ENCODE peak calls at places on chromosome 7, in six cellular contexts. U is IMR-90, M is neuronal stem cell, Z is pancreas, Y is cardiac muscle cell, O is MM.1S. N is an unnamed sample. For H3K9me3, the result is how much of the 10 kb centered on the place peaks cover.

GRCh38 chr7:90211391-90212148 is at the start of gene STEAP2:
- DNase-seq in Y (peak), Z (peak), M (peak), U (peak), O (peak), N (peak)

GRCh38 chr7:29274156-29275017 is 79.8 kb downstream of the CHN2 start:
- DNase-seq in Z (no peak), Y (no peak), U (no peak), O (no peak), M (no peak), N (peak)

GRCh38 chr7:19619122-19619521 is 89.7 kb downstream of the POLR1F start:
- DNase-seq in O (no peak), Y (no peak), M (no peak), U (no peak), Z (no peak), N (no peak)

GRCh38 chr7:134364619-134365037 is 47.9 kb upstream of the SLC35B4 start:
- DNase-seq in Z (no peak), Y (no peak), O (no peak), U (peak), M (no peak), N (peak)

GRCh38 chr7:107785926-107786325 is 17.1 kb downstream of the SLC26A3 start:
- DNase-seq in Y (no peak), M (no peak), O (no peak), Z (no peak), U (no peak), N (no peak)

GRCh38 chr7:92266415-92267241 is 20.9 kb downstream of the ANKIB1 start:
- DNase-seq in Y (no peak), O (no peak), U (peak), Z (no peak), M (no peak), N (no peak)

GRCh38 chr7:78673272-78673671 is 780.2 kb downstream of the MAGI2 start:
- DNase-seq in Z (peak), Y (no peak), U (no peak), M (no peak), O (no peak), N (no peak)

GRCh38 chr7:41114166-41114565 is 588.7 kb downstream of the INHBA start:
- DNase-seq in Y (no peak), M (no peak), Z (no peak), U (peak), O (no peak), N (peak)

GRCh38 chr7:90817846-90818245 is 221.7 kb downstream of the CDK14 start:
- DNase-seq in M (no peak), U (no peak), Z (no peak), O (no peak), Y (no peak), N (no peak)

GRCh38 chr7:79272066-79272669 is 181.3 kb downstream of the MAGI2 start:
- DNase-seq in O (peak), U (peak), Y (peak), Z (no peak), M (peak), N (peak)

GRCh38 chr7:111953611-111954010 is 252.6 kb downstream of the DOCK4 start:
- DNase-seq in O (peak), M (no peak), Z (no peak), Y (no peak), U (no peak), N (peak)

GRCh38 chr7:96596120-96596826 is 113.4 kb downstream of the SEM1 start:
- DNase-seq in U (no peak), O (peak), Y (peak), M (no peak), Z (no peak), N (peak)

GRCh38 chr7:134847834-134848233 is 68.4 kb downstream of the CALD1 start:
- DNase-seq in Y (no peak), Z (no peak), U (no peak), O (no peak), M (no peak), N (no peak)

GRCh38 chr7:135712796-135713195 is 15.2 kb downstream of the SLC13A4 start:
- DNase-seq in U (no peak), Z (no peak), Y (no peak), O (no peak), M (no peak), N (no peak)

GRCh38 chr7:39453743-39454355 is 112.4 kb upstream of the YAE1 start:
- DNase-seq in O (peak), U (peak), M (peak), Y (peak), Z (no peak), N (peak)

GRCh38 chr7:98077762-98078161 is 28.9 kb upstream of the LMTK2 start:
- DNase-seq in O (no peak), U (no peak), M (no peak), Y (peak), Z (no peak), N (no peak)

GRCh38 chr7:2738766-2739549 is 51.0 kb downstream of the AMZ1 start:
- DNase-seq in U (no peak), Y (no peak), Z (no peak), M (no peak), O (no peak), N (no peak)

GRCh38 chr7:101718747-101719260 is 89.7 kb upstream of the MYL10 start:
- DNase-seq in M (no peak), Z (no peak), O (no peak), Y (no peak), U (no peak), N (no peak)

GRCh38 chr7:111510584-111511378 is 51.5 kb downstream of the IMMP2L start:
- DNase-seq in U (no peak), M (no peak), Y (no peak), O (no peak), Z (no peak), N (no peak)

GRCh38 chr7:149161241-149161848 is 14.1 kb downstream of the ZNF398 start:
- DNase-seq in Y (no peak), U (peak), O (no peak), M (no peak), Z (no peak), N (peak)

GRCh38 chr7:152145853-152146466 is 120.5 kb downstream of the GALNT11 start:
- DNase-seq in O (peak), U (peak), Z (no peak), M (peak), Y (peak), N (peak)

GRCh38 chr7:43193905-43194304 is 81.5 kb downstream of the HECW1 start:
- DNase-seq in U (no peak), Z (no peak), O (no peak), M (no peak), Y (no peak), N (no peak)

GRCh38 chr7:153524070-153524601 is 528.1 kb upstream of the DPP6 start:
- DNase-seq in O (no peak), U (no peak), Y (peak), Z (no peak), M (peak), N (no peak)

GRCh38 chr7:55230014-55230413 is 135.1 kb upstream of the LANCL2 start:
- DNase-seq in O (no peak), Y (no peak), U (no peak), Z (no peak), M (no peak), N (no peak)

GRCh38 chr7:84083846-84084245 is 110.7 kb downstream of the SEMA3A start:
- DNase-seq in Y (no peak), Z (no peak), O (no peak), M (no peak), U (no peak), N (no peak)

GRCh38 chr7:80783177-80783687 is 135.6 kb downstream of the SEMA3C start:
- DNase-seq in Y (no peak), U (no peak), O (no peak), M (no peak), Z (no peak), N (no peak)

GRCh38 chr7:121620953-121621606 is 225.0 kb upstream of the FAM3C start:
- DNase-seq in U (no peak), Y (no peak), M (peak), O (no peak), Z (no peak), N (no peak)

GRCh38 chr7:80210400-80210799 is 75.8 kb downstream of the GNAI1 start:
- DNase-seq in Z (no peak), O (no peak), M (no peak), U (peak), Y (no peak), N (peak)

GRCh38 chr7:8938036-8938435 is 504.6 kb downstream of the NXPH1 start:
- DNase-seq in Z (no peak), M (no peak), O (no peak), Y (no peak), U (no peak), N (no peak)

GRCh38 chr7:64618785-64619456 is 47.0 kb upstream of the ZNF107 start:
- DNase-seq in Y (peak), U (peak), O (peak), Z (no peak), M (no peak), N (peak)
- H3K9me3 ChIP-seq in Y (under half), U (under half), O (under half), Z (under half), M (under half), N (under half)

DNA sequence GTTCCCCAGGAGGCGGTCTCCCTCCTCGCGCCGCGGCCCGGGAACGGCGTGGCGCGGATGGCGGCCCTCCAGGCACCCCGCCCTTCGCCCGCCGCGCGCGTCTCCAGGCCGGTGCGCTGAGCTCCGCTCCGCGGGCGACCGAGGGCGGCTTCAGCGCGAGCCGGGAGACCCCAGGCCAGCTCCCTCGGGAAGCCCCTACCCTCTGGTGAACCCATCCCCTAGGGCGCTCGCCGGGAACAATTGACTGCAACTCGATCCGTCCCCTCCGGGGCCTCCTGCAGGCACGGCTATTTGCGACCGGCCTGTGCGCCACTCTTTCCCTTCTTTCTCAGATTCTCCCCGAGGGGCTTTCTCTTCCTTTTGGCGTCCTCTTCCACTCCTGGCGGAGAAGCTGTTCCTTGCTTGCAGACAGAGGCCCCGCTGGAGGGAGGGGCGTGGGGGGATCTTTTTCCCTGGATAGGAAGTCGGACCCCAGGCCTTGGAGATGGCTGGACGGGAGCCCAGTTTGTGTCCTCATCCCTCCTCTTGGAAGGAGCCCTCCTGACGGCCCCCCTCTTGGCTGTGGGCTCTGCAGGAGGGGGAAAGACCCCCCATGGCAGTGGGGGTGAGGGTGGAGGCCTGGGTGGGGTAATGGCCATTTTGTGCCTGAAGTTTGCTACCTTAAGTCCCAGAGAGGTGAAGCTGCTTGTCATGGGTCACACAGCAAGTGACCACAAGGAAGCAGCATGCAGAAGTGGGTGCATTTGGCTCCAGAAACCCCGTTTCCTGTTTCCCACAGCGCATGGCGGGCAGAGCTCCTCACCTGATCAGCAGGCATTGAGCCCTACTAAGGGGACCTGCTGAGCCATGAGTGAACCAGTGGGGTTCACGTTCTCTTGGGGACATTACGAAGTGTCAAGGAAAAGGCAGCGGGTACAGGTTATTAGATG is 171.2 kb upstream of the TNRC18 start:
- DNase-seq in M (peak), O (no peak), Y (peak), Z (no peak), U (peak), N (peak)
- H3K4me3 ChIP-seq in M (peak), O (no peak), Y (peak), Z (peak), U (peak), N (peak)

DNA sequence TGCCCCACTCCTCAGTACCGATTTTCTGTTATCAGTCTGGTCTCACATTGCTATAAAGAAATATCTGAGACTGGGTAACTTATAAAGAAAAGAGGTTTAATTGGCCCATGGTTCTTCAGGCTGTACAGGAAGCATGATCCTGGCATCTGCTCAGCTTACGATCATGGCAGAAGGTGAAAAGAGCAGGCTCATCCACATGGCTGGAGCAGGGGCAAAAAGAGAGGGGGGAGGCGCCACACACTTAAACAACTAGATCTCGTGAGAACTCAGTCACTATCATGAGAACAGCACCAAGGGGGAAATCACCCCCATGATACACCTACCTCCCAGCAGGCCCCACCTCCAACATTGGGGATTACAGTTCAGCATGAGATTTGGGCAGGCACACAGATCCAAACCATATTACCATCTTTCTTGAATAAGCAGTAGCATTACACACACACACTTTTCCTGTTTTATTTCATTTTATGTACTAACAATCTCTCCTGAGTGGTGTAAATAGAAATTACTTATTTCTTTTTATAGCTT is 53.3 kb downstream of the TRIM24 start:
- DNase-seq in Y (no peak), O (no peak), U (no peak), M (no peak), Z (no peak), N (no peak)
- H3K9me3 ChIP-seq in Y (under half), O (under half), U (under half), M (under half), Z (under half), N (under half)

GRCh38 chr7:44325811-44326241 is 432 bp upstream of the CAMK2B start:
- DNase-seq in Z (no peak), O (no peak), Y (peak), U (no peak), M (no peak), N (no peak)
- H3K4me3 ChIP-seq in Z (no peak), O (no peak), Y (peak), U (no peak), M (peak), N (no peak)

DNA sequence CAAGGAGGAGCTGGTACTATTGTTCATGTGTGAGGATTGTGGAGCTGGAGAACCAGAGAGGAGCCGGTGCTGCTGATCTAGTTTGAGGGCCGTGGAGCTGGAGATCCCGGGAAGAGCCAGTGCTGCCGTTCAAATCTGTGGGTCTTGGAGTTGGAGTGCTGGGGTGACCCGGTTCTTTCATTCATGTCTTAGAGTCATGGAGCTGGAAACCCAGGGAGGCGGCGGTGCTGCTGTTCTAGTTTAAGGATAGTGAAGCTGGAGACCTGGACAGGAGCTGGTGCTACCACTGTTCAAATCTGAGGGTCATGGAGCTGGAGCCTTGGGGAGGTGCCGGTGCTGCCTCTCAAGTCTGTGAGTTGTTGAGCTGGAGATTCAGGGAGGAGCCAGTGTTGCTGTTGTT is 88.5 kb upstream of the ZNF479 start:
- DNase-seq in O (no peak), Y (no peak), U (no peak), Z (no peak), M (no peak), N (no peak)
- H3K9me3 ChIP-seq in O (under half), Y (under half), U (half or more), Z (under half), M (under half), N (under half)